ENCODE peak calls at places on chromosomes 1 and 21, in six cellular contexts. B is globus pallidus; Q is suprapubic skin; R is ovary; O is HuH-7; E is stimulated activated CD8-positive, alpha-beta memory T cell treated with anti-CD3 and anti-CD28 coated beads, Interleukin-7, amount 100 ng/mL, for 24 hours. L is an unnamed sample.
A peak's percentile ranks its signal among the peaks of the same experiment; 100 is the strongest.

GRCh38 chr1:155983191-155984023 is 5.1 kb upstream of the ARHGEF2 start:
- DNase-seq in B (no peak), Q (no peak), R (peak; percentile 60), O (no peak), E (no peak), L (no peak)

GRCh38 chr1:208834346-208835081 is 590.3 kb upstream of the PLXNA2 start:
- DNase-seq in B (no peak), Q (no peak), R (no peak), O (no peak), E (no peak), L (no peak)

GRCh38 chr1:56374026-56374974 is 205.1 kb downstream of the PLPP3 start:
- DNase-seq in B (no peak), Q (no peak), R (no peak), O (no peak), E (no peak), L (peak; percentile 66)

GRCh38 chr1:17982197-17982596 is 125.4 kb upstream of the IGSF21 start:
- DNase-seq in B (no peak), Q (no peak), R (no peak), O (no peak), E (no peak), L (no peak)

GRCh38 chr1:161081151-161081405 is 8.3 kb downstream of the NECTIN4 start:
- DNase-seq in B (no peak), Q (no peak), R (no peak), O (no peak), E (no peak), L (no peak)

GRCh38 chr21:42526379-42526727 is 12.7 kb downstream of the SLC37A1 start:
- DNase-seq in B (no peak), Q (peak; percentile 50), R (no peak), O (peak; percentile 93), E (no peak), L (peak; percentile 64)

GRCh38 chr1:1511533-1512285 is at the start of gene ATAD3A:
- DNase-seq in B (peak; percentile 97), Q (peak; percentile 99), R (peak; percentile 99), O (peak; percentile 99), E (peak; percentile 91), L (peak; percentile 99)

GRCh38 chr1:15128520-15129313 is 24.8 kb upstream of the TMEM51 start:
- DNase-seq in B (peak; percentile 31), Q (peak; percentile 74), R (peak; percentile 79), O (peak; percentile 85), E (peak; percentile 61), L (peak; percentile 63)

GRCh38 chr1:240883490-240883889 is 271.5 kb upstream of the GREM2 start:
- DNase-seq in B (no peak), Q (no peak), R (no peak), O (no peak), E (no peak), L (no peak)

GRCh38 chr1:172041689-172042088 is 200.4 kb downstream of the DNM3 start:
- DNase-seq in B (no peak), Q (no peak), R (no peak), O (no peak), E (no peak), L (no peak)

GRCh38 chr1:225613006-225613405 is 39.9 kb downstream of the ENAH start:
- DNase-seq in B (no peak), Q (no peak), R (no peak), O (no peak), E (no peak), L (no peak)

GRCh38 chr21:39319251-39319756 is 5.9 kb upstream of the BRWD1 start:
- DNase-seq in B (no peak), Q (no peak), R (no peak), O (no peak), E (no peak), L (no peak)

GRCh38 chr1:89363196-89363595 is 663 bp upstream of the GBP6 start:
- DNase-seq in B (no peak), Q (no peak), R (no peak), O (no peak), E (no peak), L (no peak)

GRCh38 chr1:161089251-161089924 is at the start of gene NECTIN4:
- DNase-seq in B (no peak), Q (peak; percentile 73), R (no peak), O (no peak), E (no peak), L (no peak)

GRCh38 chr1:201123866-201124265 is 3.1 kb downstream of the ASCL5 start:
- DNase-seq in B (no peak), Q (no peak), R (no peak), O (no peak), E (no peak), L (no peak)

GRCh38 chr1:151058682-151059341 is 610 bp downstream of the CDC42SE1 start:
- DNase-seq in B (peak; percentile 49), Q (peak; percentile 83), R (peak; percentile 58), O (no peak), E (no peak), L (peak; percentile 29)

GRCh38 chr1:38671221-38671620 is 188.4 kb downstream of the RRAGC start:
- DNase-seq in B (no peak), Q (no peak), R (no peak), O (no peak), E (no peak), L (no peak)

GRCh38 chr1:154325583-154326545 is 539 bp downstream of the ATP8B2 start:
- DNase-seq in B (peak; percentile 57), Q (peak; percentile 81), R (peak; percentile 78), O (peak; percentile 98), E (no peak), L (peak; percentile 91)

GRCh38 chr1:45172015-45172414 is 34.4 kb downstream of the ZSWIM5 start:
- DNase-seq in B (no peak), Q (no peak), R (no peak), O (peak; percentile 45), E (no peak), L (no peak)

GRCh38 chr1:71559880-71560279 is 479.0 kb upstream of the ZRANB2 start:
- DNase-seq in B (no peak), Q (no peak), R (no peak), O (no peak), E (no peak), L (no peak)

GRCh38 chr1:216815239-216815955 is 92.2 kb upstream of the ESRRG start:
- DNase-seq in B (peak; percentile 65), Q (peak; percentile 57), R (no peak), O (peak; percentile 23), E (no peak), L (no peak)

GRCh38 chr1:180917306-180918065 is 4.8 kb downstream of the KIAA1614 start:
- DNase-seq in B (no peak), Q (no peak), R (no peak), O (no peak), E (no peak), L (no peak)

GRCh38 chr1:12587981-12588620 is 29.9 kb downstream of the DHRS3 start:
- DNase-seq in B (no peak), Q (no peak), R (no peak), O (no peak), E (no peak), L (no peak)

GRCh38 chr1:155396874-155397476 is 76.3 kb downstream of the RUSC1 start:
- DNase-seq in B (no peak), Q (no peak), R (no peak), O (no peak), E (no peak), L (no peak)

GRCh38 chr1:4638347-4638734 is 16.1 kb upstream of the AJAP1 start:
- DNase-seq in B (no peak), Q (peak; percentile 50), R (no peak), O (no peak), E (no peak), L (no peak)

GRCh38 chr1:64200064-64200463 is 3.4 kb upstream of the UBE2U start:
- DNase-seq in B (no peak), Q (no peak), R (no peak), O (no peak), E (no peak), L (no peak)

GRCh38 chr1:76279387-76279748 is 204.8 kb downstream of the ST6GALNAC3 start:
- DNase-seq in B (peak; percentile 55), Q (no peak), R (no peak), O (peak; percentile 4), E (no peak), L (peak; percentile 33)

GRCh38 chr1:207002731-207003146 is 29.8 kb downstream of the C1orf116 start:
- DNase-seq in B (no peak), Q (no peak), R (no peak), O (no peak), E (no peak), L (no peak)

GRCh38 chr1:8078176-8078671 is 52.1 kb upstream of the ERRFI1 start:
- DNase-seq in B (no peak), Q (no peak), R (no peak), O (no peak), E (no peak), L (no peak)

GRCh38 chr1:179090522-179090921 is 8.7 kb downstream of the TOR3A start:
- DNase-seq in B (no peak), Q (no peak), R (no peak), O (peak; percentile 30), E (no peak), L (no peak)

GRCh38 chr1:84973493-84974334 is 23.2 kb downstream of the MCOLN2 start:
- DNase-seq in B (no peak), Q (no peak), R (no peak), O (no peak), E (no peak), L (no peak)

GRCh38 chr1:21898326-21899155 is 38.6 kb downstream of the HSPG2 start:
- DNase-seq in B (no peak), Q (no peak), R (peak; percentile 64), O (no peak), E (no peak), L (no peak)

GRCh38 chr1:114979278-114979891 is 50.2 kb upstream of the TSHB start:
- DNase-seq in B (peak; percentile 17), Q (no peak), R (no peak), O (peak; percentile 5), E (peak; percentile 43), L (peak; percentile 58)

GRCh38 chr21:38769253-38769780 is 36.4 kb upstream of the ETS2 start:
- DNase-seq in B (no peak), Q (no peak), R (no peak), O (no peak), E (no peak), L (no peak)

GRCh38 chr1:225882008-225882698 is at the start of gene TMEM63A:
- DNase-seq in B (peak; percentile 82), Q (peak; percentile 96), R (peak; percentile 96), O (peak; percentile 98), E (peak; percentile 72), L (peak; percentile 82)

GRCh38 chr1:170309389-170310013 is 163.7 kb downstream of the NTMT2 start:
- DNase-seq in B (no peak), Q (no peak), R (peak; percentile 64), O (no peak), E (no peak), L (no peak)

GRCh38 chr1:221777434-221778072 is 35.7 kb upstream of the DUSP10 start:
- DNase-seq in B (no peak), Q (no peak), R (no peak), O (no peak), E (no peak), L (no peak)

GRCh38 chr1:209931141-209931540 is 6.9 kb upstream of the SYT14 start:
- DNase-seq in B (no peak), Q (no peak), R (no peak), O (no peak), E (no peak), L (no peak)